ENCODE peak calls at places on chromosomes 7 and 10, in ten cellular contexts. S, Z, U, W, V, Q, P, M, E and N are unnamed samples.
A peak's percentile ranks its signal among the peaks of the same experiment; 100 is the strongest.

GRCh38 chr7:80136276-80137045 is 1.8 kb downstream of the GNAI1 start:
- DNase-seq in M (no peak), E (no peak), V (no peak), Z (peak; percentile 47), U (no peak), P (peak; percentile 50), Q (no peak), S (peak; percentile 73), W (no peak), N (no peak)

GRCh38 chr10:110643670-110644597 is at the start of gene RBM20:
- DNase-seq in M (no peak), Z (peak; percentile 54), W (peak; percentile 71), E (peak; percentile 82), S (no peak), V (no peak), P (no peak), U (no peak), Q (no peak), N (no peak)

GRCh38 chr7:107938448-107939250 is 47.7 kb downstream of the DLD start:
- DNase-seq in W (no peak), P (peak; percentile 57), U (peak; percentile 66), Q (no peak), E (no peak), S (peak; percentile 37), V (no peak), M (no peak), Z (no peak), N (peak; percentile 62)

GRCh38 chr10:22321156-22321711 is 335 bp downstream of the BMI1 start:
- DNase-seq in P (peak; percentile 75), Z (peak; percentile 83), S (peak; percentile 44), U (peak; percentile 61), V (peak; percentile 65), E (peak; percentile 84), Q (no peak), M (peak; percentile 78), W (peak; percentile 93), N (peak; percentile 80)

GRCh38 chr7:112540839-112541577 is 60.2 kb downstream of the LSMEM1 start:
- DNase-seq in U (no peak), Z (no peak), Q (no peak), V (no peak), W (no peak), S (no peak), P (no peak), E (no peak), M (no peak), N (no peak)

GRCh38 chr7:80542398-80542797 is 30.5 kb upstream of the GNAT3 start:
- DNase-seq in P (peak; percentile 97), M (no peak), V (peak; percentile 15), S (peak; percentile 90), Q (no peak), Z (peak; percentile 70), W (no peak), E (no peak), U (no peak), N (no peak)

GRCh38 chr10:36172054-36172531 is 530.0 kb upstream of the FZD8 start:
- DNase-seq in E (no peak), V (no peak), M (no peak), Q (no peak), U (no peak), Z (no peak), P (peak; percentile 57), S (no peak), W (no peak), N (no peak)

GRCh38 chr7:36949711-36950600 is 225.7 kb upstream of the AOAH start:
- DNase-seq in M (no peak), V (no peak), E (no peak), W (no peak), Q (no peak), P (no peak), U (no peak), S (peak; percentile 1), Z (peak; percentile 58), N (peak; percentile 45)

GRCh38 chr7:29044529-29044928 is 86.4 kb upstream of the TRIL start:
- DNase-seq in Z (no peak), U (no peak), V (no peak), W (no peak), M (no peak), S (no peak), E (no peak), P (peak; percentile 47), Q (no peak), N (no peak)

GRCh38 chr7:22469371-22470143 is 30.4 kb downstream of the STEAP1B start:
- DNase-seq in M (no peak), U (no peak), E (no peak), V (no peak), Q (no peak), S (no peak), Z (no peak), W (no peak), P (no peak), N (no peak)

GRCh38 chr10:14009315-14010082 is 321.2 kb downstream of the FRMD4A start:
- DNase-seq in V (no peak), Q (no peak), U (no peak), M (peak; percentile 73), E (no peak), S (peak; percentile 63), W (no peak), Z (peak; percentile 66), P (peak; percentile 50), N (no peak)

GRCh38 chr10:130739757-130740145 is 571.8 kb downstream of the TCERG1L start:
- DNase-seq in M (peak; percentile 19), Z (no peak), Q (no peak), S (no peak), P (no peak), V (no peak), U (no peak), E (no peak), W (no peak), N (peak; percentile 10)

DNA sequence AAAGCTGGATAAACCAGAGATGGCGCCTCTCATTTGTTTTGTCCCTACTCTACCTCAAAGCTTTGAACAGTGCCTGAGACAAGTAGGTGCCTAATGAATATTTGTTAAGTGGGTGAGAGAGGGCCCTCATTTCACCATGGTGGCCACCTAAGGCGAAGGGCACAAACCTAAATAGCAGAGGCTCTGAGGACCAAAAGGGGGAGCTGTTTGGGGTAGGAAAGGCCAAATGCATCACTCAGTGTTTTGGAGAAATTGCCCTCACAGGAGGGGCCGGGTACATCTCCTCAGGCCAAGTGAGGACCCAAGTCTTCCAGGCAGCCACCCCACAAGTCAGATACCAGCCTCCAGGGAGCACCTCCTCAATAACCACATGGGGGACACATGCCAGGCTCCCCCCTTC is 14.0 kb downstream of the IMPDH1 start:
- DNase-seq in Z (no peak), Q (no peak), M (no peak), E (no peak), P (no peak), S (no peak), V (no peak), U (no peak), W (no peak), N (no peak)
- TF ChIP-seq CTCF in Z (peak; percentile 28), Q (no peak), M (no peak), E (no peak), P (no peak), S (peak; percentile 14), V (no peak), U (no peak), W (no peak), N (no peak)

DNA sequence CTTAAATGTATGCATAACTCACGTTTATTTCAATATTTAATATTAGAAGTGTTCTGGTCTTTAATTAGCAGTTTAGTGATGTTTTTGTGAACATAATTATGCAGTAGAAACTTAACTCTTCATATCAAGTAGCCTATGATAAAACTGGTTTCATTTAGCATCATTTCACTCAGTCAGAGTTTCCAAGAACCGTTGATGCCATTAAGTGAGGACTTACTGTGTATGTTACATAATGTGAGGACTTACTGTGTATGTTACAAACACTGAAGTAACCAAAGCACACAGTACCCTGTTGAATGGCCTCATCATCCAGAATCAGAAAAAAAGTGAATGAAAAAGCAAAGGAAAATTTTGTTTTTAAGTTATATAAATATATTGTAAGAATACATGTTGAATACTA is 32.9 kb upstream of the PBLD start:
- DNase-seq in U (no peak), Z (no peak), V (no peak), S (no peak), M (no peak), Q (no peak), P (no peak), W (no peak), E (no peak), N (no peak)
- H3K36me3 ChIP-seq in U (no peaks in the 10 kb centered on the region), Z (peaks cover 26% of the 10 kb centered on the region), V (peaks cover 14% of the 10 kb centered on the region), S (peaks cover 4% of the 10 kb centered on the region), M (peaks cover 43% of the 10 kb centered on the region), Q (peaks cover 18% of the 10 kb centered on the region), P (no peaks in the 10 kb centered on the region), W (peaks cover 8% of the 10 kb centered on the region), E (no peaks in the 10 kb centered on the region), N (no peaks in the 10 kb centered on the region)

DNA sequence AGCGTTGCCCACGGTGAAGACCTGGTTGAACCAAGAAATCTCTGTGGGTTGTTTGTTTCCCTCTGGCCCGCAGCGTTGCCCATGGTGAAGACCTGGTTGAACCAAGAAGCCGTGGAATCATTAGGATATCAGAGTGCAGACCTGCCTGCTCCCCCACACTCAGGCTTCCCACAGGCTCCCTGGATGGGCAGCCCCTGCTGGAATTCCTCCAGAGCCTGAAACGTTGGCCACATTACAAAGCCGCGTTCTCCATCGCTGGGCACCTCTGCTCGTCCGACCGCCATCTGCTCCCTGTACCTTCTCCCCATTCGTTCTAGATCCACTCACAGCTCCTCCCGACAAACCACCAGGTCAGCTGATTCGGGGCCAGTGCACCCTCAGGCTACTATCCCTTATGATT is 266.9 kb upstream of the SHH start:
- DNase-seq in V (no peak), M (no peak), W (no peak), S (no peak), E (no peak), Z (no peak), Q (no peak), U (no peak), P (no peak), N (no peak)
- H3K4me3 ChIP-seq in V (no peak overlapping the region), M (no peak overlapping the region), W (no peak overlapping the region), S (no peak overlapping the region), E (no peak overlapping the region), Z (no peak overlapping the region), Q (no peak overlapping the region), U (no peak overlapping the region), P (no peak overlapping the region), N (no peak overlapping the region)

GRCh38 chr7:32204361-32205018 is 134.3 kb upstream of the PDE1C start:
- DNase-seq in Z (peak; percentile 82), S (peak; percentile 65), E (peak; percentile 72), U (peak; percentile 70), W (no peak), V (peak; percentile 37), P (peak; percentile 73), M (peak; percentile 62), Q (no peak), N (peak; percentile 68)

GRCh38 chr7:32212321-32212720 is 142.1 kb upstream of the PDE1C start:
- DNase-seq in M (no peak), P (no peak), U (no peak), S (no peak), E (no peak), V (no peak), Q (no peak), Z (no peak), W (no peak), N (no peak)

GRCh38 chr7:32206488-32206887 is 136.3 kb upstream of the PDE1C start:
- DNase-seq in W (no peak), U (no peak), M (no peak), S (no peak), P (no peak), E (no peak), Z (no peak), V (no peak), Q (no peak), N (no peak)

DNA sequence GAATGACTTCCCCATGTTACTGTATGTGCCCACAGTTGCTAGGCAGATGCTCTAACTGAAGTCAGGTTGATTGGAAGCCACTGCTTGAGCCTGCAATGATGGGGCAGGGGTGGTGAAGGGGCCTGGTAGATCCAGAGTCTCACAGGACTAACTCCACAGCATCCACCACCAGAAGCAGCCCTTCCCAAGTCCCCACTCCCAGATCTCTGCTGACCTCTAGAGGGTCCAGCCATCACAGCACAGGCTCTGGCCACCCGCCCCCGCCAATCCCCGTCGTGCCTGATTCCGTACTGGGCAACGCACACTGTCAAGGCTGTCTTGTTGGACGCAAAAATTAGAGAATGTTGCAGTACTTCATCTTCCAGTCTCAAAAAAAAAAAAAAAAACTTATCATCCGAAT is 136.8 kb upstream of the PDE1C start:
- DNase-seq in S (no peak), U (no peak), V (no peak), E (no peak), M (no peak), P (peak; percentile 1), Z (peak; percentile 4), W (no peak), Q (no peak), N (no peak)
- TF ChIP-seq CTCF in S (no peak), U (no peak), V (peak; percentile 25), E (no peak), M (no peak), P (no peak), Z (no peak), W (no peak), Q (no peak), N (no peak)